ENCODE peak calls at places on chromosomes 5 and 9, in nine cellular contexts. U is brain microvascular endothelial cell, V is cardiac fibroblast, Z is lower leg skin, B is ovary, L is endothelial cell of umbilical vein, X is heart right ventricle, F is adrenal gland, S is AG09319. J is an unnamed sample.

GRCh38 chr5:54214747-54215146 is 95.6 kb downstream of the ARL15 start:
- DNase-seq in U (no peak), V (no peak), Z (no peak), B (no peak), L (no peak), X (no peak), F (no peak), S (no peak), J (no peak)

GRCh38 chr9:128800061-128800460 is 13.0 kb downstream of the TBC1D13 start:
- DNase-seq in U (no peak), V (no peak), Z (no peak), B (no peak), L (no peak), X (no peak), F (no peak), S (no peak), J (no peak)

GRCh38 chr5:175493726-175494125 is 15.4 kb downstream of the SFXN1 start:
- DNase-seq in U (no peak), V (no peak), Z (no peak), B (no peak), L (no peak), X (no peak), F (no peak), S (no peak), J (no peak)

GRCh38 chr9:12908910-12909309 is 134.1 kb downstream of the LURAP1L start:
- DNase-seq in U (no peak), V (no peak), Z (no peak), B (no peak), L (no peak), X (no peak), F (no peak), S (no peak), J (no peak)

GRCh38 chr5:117973785-117974184 is 1014.6 kb downstream of the DTWD2 start:
- DNase-seq in U (no peak), V (no peak), Z (no peak), B (no peak), L (no peak), X (no peak), F (no peak), S (no peak), J (no peak)

GRCh38 chr5:6781711-6782110 is 68.5 kb downstream of the TENT4A start:
- DNase-seq in U (no peak), V (peak; percentile 20), Z (no peak), B (no peak), L (no peak), X (no peak), F (no peak), S (no peak), J (no peak)

GRCh38 chr5:178330791-178331404 is 98.3 kb upstream of the PHYKPL start:
- DNase-seq in U (no peak), V (no peak), Z (no peak), B (no peak), L (no peak), X (peak; percentile 56), F (no peak), S (no peak), J (peak; percentile 15)

GRCh38 chr5:145980718-145981117 is 44.3 kb downstream of the SH3RF2 start:
- DNase-seq in U (no peak), V (no peak), Z (no peak), B (no peak), L (no peak), X (no peak), F (no peak), S (no peak), J (peak; percentile 49)

GRCh38 chr5:150513375-150514309 is 5.7 kb downstream of the NDST1 start:
- DNase-seq in U (no peak), V (no peak), Z (no peak), B (no peak), L (no peak), X (no peak), F (peak; percentile 60), S (no peak), J (no peak)

GRCh38 chr5:150529555-150529954 is 21.6 kb downstream of the NDST1 start:
- DNase-seq in U (no peak), V (no peak), Z (no peak), B (no peak), L (no peak), X (no peak), F (no peak), S (no peak), J (no peak)

GRCh38 chr9:107338911-107339659 is 56.0 kb downstream of the RAD23B start:
- DNase-seq in U (no peak), V (no peak), Z (no peak), B (no peak), L (no peak), X (no peak), F (no peak), S (no peak), J (no peak)

GRCh38 chr5:142722896-142723295 is 37.0 kb upstream of the FGF1 start:
- DNase-seq in U (no peak), V (no peak), Z (no peak), B (no peak), L (no peak), X (no peak), F (no peak), S (no peak), J (no peak)

GRCh38 chr9:16434522-16434921 is 435.9 kb downstream of the BNC2 start:
- DNase-seq in U (peak; percentile 44), V (peak; percentile 60), Z (no peak), B (no peak), L (no peak), X (no peak), F (no peak), S (no peak), J (no peak)

GRCh38 chr5:76990899-76991475 is 38.1 kb downstream of the CRHBP start:
- DNase-seq in U (peak; percentile 6), V (no peak), Z (no peak), B (no peak), L (no peak), X (no peak), F (no peak), S (no peak), J (no peak)

GRCh38 chr9:4678679-4679267 is 596 bp upstream of the CDC37L1 start:
- DNase-seq in U (no peak), V (peak; percentile 62), Z (no peak), B (no peak), L (peak; percentile 83), X (peak; percentile 16), F (peak; percentile 31), S (no peak), J (peak; percentile 37)

GRCh38 chr9:133850937-133851336 is 112.8 kb upstream of the SARDH start:
- DNase-seq in U (no peak), V (no peak), Z (no peak), B (no peak), L (no peak), X (no peak), F (no peak), S (no peak), J (no peak)

GRCh38 chr5:87243161-87243877 is 24.4 kb upstream of the RASA1 start:
- DNase-seq in U (peak; percentile 83), V (peak; percentile 90), Z (no peak), B (no peak), L (peak; percentile 34), X (no peak), F (no peak), S (peak; percentile 31), J (peak; percentile 73)

GRCh38 chr9:133693116-133693515 is 45.0 kb downstream of the SARDH start:
- DNase-seq in U (no peak), V (no peak), Z (no peak), B (no peak), L (no peak), X (no peak), F (no peak), S (no peak), J (no peak)

GRCh38 chr9:28650327-28650726 is 1077.0 kb upstream of the C9orf72 start:
- DNase-seq in U (no peak), V (no peak), Z (no peak), B (no peak), L (no peak), X (no peak), F (no peak), S (no peak), J (no peak)

GRCh38 chr9:28651050-28651722 is 1077.9 kb upstream of the C9orf72 start:
- DNase-seq in U (no peak), V (no peak), Z (no peak), B (no peak), L (no peak), X (no peak), F (no peak), S (no peak), J (no peak)

GRCh38 chr9:28648723-28649122 is 1075.4 kb upstream of the C9orf72 start:
- DNase-seq in U (no peak), V (no peak), Z (no peak), B (no peak), L (no peak), X (no peak), F (no peak), S (no peak), J (peak; percentile 27)
- TF ChIP-seq CTCF in U (peak; percentile 9), V (no peak), Z (no peak), B (no peak), L (no peak), X (no peak), F (no peak), S (no peak), J (no peak)

GRCh38 chr5:96112123-96112670 is 150.5 kb upstream of the ELL2 start:
- DNase-seq in U (no peak), V (no peak), Z (no peak), B (no peak), L (no peak), X (no peak), F (no peak), S (no peak), J (no peak)
- TF ChIP-seq CTCF in U (no peak), V (no peak), Z (no peak), B (no peak), L (no peak), X (no peak), F (no peak), S (no peak), J (no peak)

GRCh38 chr5:1208743-1209551 is 7.6 kb downstream of the SLC6A19 start:
- DNase-seq in U (no peak), V (peak; percentile 23), Z (no peak), B (no peak), L (peak; percentile 24), X (no peak), F (no peak), S (no peak), J (peak; percentile 33)
- TF ChIP-seq CTCF in U (peak; percentile 62), V (peak; percentile 61), Z (no peak), B (no peak), L (peak; percentile 63), X (peak; percentile 38), F (no peak), S (peak; percentile 38), J (peak; percentile 45)

GRCh38 chr9:118533101-118533500 is 828.9 kb downstream of the TLR4 start:
- DNase-seq in U (no peak), V (peak; percentile 20), Z (no peak), B (no peak), L (peak; percentile 57), X (no peak), F (no peak), S (no peak), J (peak; percentile 25)
- TF ChIP-seq CTCF in U (no peak), V (no peak), Z (no peak), B (no peak), L (no peak), X (no peak), F (no peak), S (no peak), J (peak; percentile 16)

GRCh38 chr9:110426052-110426709 is 88.5 kb upstream of the TXNDC8 start:
- DNase-seq in U (no peak), V (peak; percentile 55), Z (no peak), B (no peak), L (peak; percentile 16), X (no peak), F (no peak), S (no peak), J (peak; percentile 47)
- TF ChIP-seq CTCF in U (peak; percentile 37), V (no peak), Z (no peak), B (no peak), L (peak; percentile 12), X (peak; percentile 18), F (no peak), S (peak; percentile 31), J (peak; percentile 35)